ENCODE peak calls at places on chromosomes 1 and 21, in five cellular contexts. One of them, this sample, is unnamed.

GRCh38 chr1:31020007-31020790 is 45.3 kb downstream of the PUM1 start:
- DNase-seq in MCF 10A: no peak
- DNase-seq in hippocampal formation: no peak
- DNase-seq in AG10803: peak
- DNase-seq in T47D: no peak
- DNase-seq in this sample: no peak

GRCh38 chr1:114320586-114320985 is 166.9 kb upstream of the SYT6 start:
- DNase-seq in MCF 10A: peak
- DNase-seq in AG10803: peak
- DNase-seq in T47D: no peak
- DNase-seq in hippocampal formation: no peak
- DNase-seq in this sample: peak

GRCh38 chr1:94061513-94062443 is 59.2 kb downstream of the ABCA4 start:
- DNase-seq in MCF 10A: peak
- DNase-seq in AG10803: peak
- DNase-seq in T47D: peak
- DNase-seq in hippocampal formation: peak
- DNase-seq in this sample: peak

GRCh38 chr1:59674605-59675004 is 140.1 kb upstream of the HOOK1 start:
- DNase-seq in hippocampal formation: no peak
- DNase-seq in MCF 10A: peak
- DNase-seq in T47D: peak
- DNase-seq in AG10803: peak
- DNase-seq in this sample: peak

GRCh38 chr1:42822833-42823392 is 5.7 kb upstream of the SVBP start:
- DNase-seq in T47D: no peak
- DNase-seq in AG10803: peak
- DNase-seq in hippocampal formation: no peak
- DNase-seq in MCF 10A: peak
- DNase-seq in this sample: no peak

GRCh38 chr1:93651695-93652094 is 29.9 kb downstream of the BCAR3 start:
- DNase-seq in hippocampal formation: no peak
- DNase-seq in MCF 10A: no peak
- DNase-seq in T47D: no peak
- DNase-seq in AG10803: no peak
- DNase-seq in this sample: no peak

GRCh38 chr1:230109871-230110667 is 43.0 kb downstream of the GALNT2 start:
- DNase-seq in MCF 10A: no peak
- DNase-seq in AG10803: no peak
- DNase-seq in T47D: no peak
- DNase-seq in hippocampal formation: no peak
- DNase-seq in this sample: no peak

GRCh38 chr21:45390831-45391742 is 13.9 kb upstream of the COL18A1 start:
- DNase-seq in hippocampal formation: no peak
- DNase-seq in T47D: no peak
- DNase-seq in MCF 10A: no peak
- DNase-seq in AG10803: no peak
- DNase-seq in this sample: no peak

GRCh38 chr1:26317612-26318337 is at the start of gene CD52:
- DNase-seq in T47D: no peak
- DNase-seq in AG10803: no peak
- DNase-seq in MCF 10A: no peak
- DNase-seq in hippocampal formation: no peak
- DNase-seq in this sample: no peak

GRCh38 chr1:83034846-83035245 is 964.1 kb downstream of the TTLL7 start:
- DNase-seq in MCF 10A: peak
- DNase-seq in T47D: no peak
- DNase-seq in hippocampal formation: no peak
- DNase-seq in AG10803: peak
- DNase-seq in this sample: peak

GRCh38 chr1:176177764-176178163 is 29.3 kb downstream of the COP1 start:
- DNase-seq in T47D: no peak
- DNase-seq in AG10803: no peak
- DNase-seq in hippocampal formation: no peak
- DNase-seq in MCF 10A: no peak
- DNase-seq in this sample: no peak

GRCh38 chr1:67532452-67533216 is 102.4 kb upstream of the SERBP1 start:
- DNase-seq in AG10803: peak
- DNase-seq in hippocampal formation: no peak
- DNase-seq in T47D: peak
- DNase-seq in MCF 10A: peak
- DNase-seq in this sample: peak

GRCh38 chr1:52399629-52400028 is 4.6 kb downstream of the ORC1 start:
- DNase-seq in MCF 10A: no peak
- DNase-seq in AG10803: no peak
- DNase-seq in hippocampal formation: no peak
- DNase-seq in T47D: no peak
- DNase-seq in this sample: no peak

GRCh38 chr1:55040083-55040952 is 970 bp downstream of the PCSK9 start:
- DNase-seq in AG10803: no peak
- DNase-seq in T47D: no peak
- DNase-seq in hippocampal formation: no peak
- DNase-seq in MCF 10A: no peak
- DNase-seq in this sample: peak

GRCh38 chr1:218686258-218686657 is 341.1 kb downstream of the TGFB2 start:
- DNase-seq in AG10803: peak
- DNase-seq in MCF 10A: peak
- DNase-seq in hippocampal formation: no peak
- DNase-seq in T47D: no peak
- DNase-seq in this sample: peak

GRCh38 chr1:183633676-183634343 is 1.8 kb downstream of the ARPC5 start:
- DNase-seq in AG10803: peak
- DNase-seq in T47D: peak
- DNase-seq in hippocampal formation: no peak
- DNase-seq in MCF 10A: peak
- DNase-seq in this sample: peak

GRCh38 chr1:33322870-33323585 is 2.1 kb upstream of the A3GALT2 start:
- DNase-seq in hippocampal formation: no peak
- DNase-seq in MCF 10A: no peak
- DNase-seq in T47D: no peak
- DNase-seq in AG10803: no peak
- DNase-seq in this sample: no peak

GRCh38 chr21:45438391-45439145 is 33.6 kb downstream of the COL18A1 start:
- DNase-seq in MCF 10A: no peak
- DNase-seq in T47D: no peak
- DNase-seq in AG10803: no peak
- DNase-seq in hippocampal formation: no peak
- DNase-seq in this sample: no peak

GRCh38 chr21:42145569-42146250 is 73.2 kb upstream of the ABCG1 start:
- DNase-seq in hippocampal formation: peak
- DNase-seq in T47D: peak
- DNase-seq in AG10803: peak
- DNase-seq in MCF 10A: peak
- DNase-seq in this sample: peak

GRCh38 chr1:72284398-72285073 is 2.2 kb upstream of the NEGR1 start:
- DNase-seq in T47D: peak
- DNase-seq in AG10803: peak
- DNase-seq in MCF 10A: peak
- DNase-seq in hippocampal formation: peak
- DNase-seq in this sample: peak

GRCh38 chr1:59549067-59549837 is 252.4 kb downstream of the FGGY start:
- DNase-seq in hippocampal formation: no peak
- DNase-seq in MCF 10A: no peak
- DNase-seq in T47D: no peak
- DNase-seq in AG10803: no peak
- DNase-seq in this sample: no peak

GRCh38 chr1:22089134-22089571 is 36.6 kb downstream of the CDC42 start:
- DNase-seq in T47D: no peak
- DNase-seq in MCF 10A: no peak
- DNase-seq in AG10803: no peak
- DNase-seq in hippocampal formation: no peak
- DNase-seq in this sample: no peak

GRCh38 chr21:15199940-15200339 is 135.1 kb upstream of the NRIP1 start:
- DNase-seq in AG10803: no peak
- DNase-seq in T47D: peak
- DNase-seq in hippocampal formation: no peak
- DNase-seq in MCF 10A: no peak
- DNase-seq in this sample: no peak

GRCh38 chr1:160658956-160659255 is 12.1 kb upstream of the SLAMF1 start:
- DNase-seq in hippocampal formation: no peak
- DNase-seq in AG10803: no peak
- DNase-seq in MCF 10A: no peak
- DNase-seq in T47D: no peak
- DNase-seq in this sample: no peak

This sample was measured in mammary epithelial cell.